ENCODE peak calls at places on chromosome 10, in nine cellular contexts. I is CD4-positive, alpha-beta memory T cell; J is stomach; E is fibroblast of lung; P is neural progenitor cell; V is tibial artery; O is esophagus squamous epithelium; G is cardiac muscle cell; C is ovary. R is an unnamed sample.

GRCh38 chr10:2048337-2048973 is 311.1 kb upstream of the ADARB2 start:
- DNase-seq in G (no peak), V (no peak), J (no peak), P (no peak), I (no peak), O (no peak), C (no peak), E (no peak), R (no peak)

GRCh38 chr10:10959666-10960065 is 58.0 kb upstream of the CELF2 start:
- DNase-seq in G (no peak), J (no peak), P (no peak), V (no peak), E (no peak), C (no peak), O (no peak), I (no peak), R (no peak)

GRCh38 chr10:78211476-78212110 is 177.9 kb downstream of the RPS24 start:
- DNase-seq in G (peak; percentile 64), O (no peak), V (no peak), I (no peak), P (peak; percentile 65), E (peak; percentile 69), J (no peak), C (peak; percentile 69), R (peak; percentile 34)

GRCh38 chr10:14602807-14603538 is 171.7 kb downstream of the FAM107B start:
- DNase-seq in I (no peak), E (peak; percentile 38), P (no peak), J (no peak), O (no peak), V (no peak), G (no peak), C (no peak), R (no peak)

GRCh38 chr10:94274142-94274787 is 88.5 kb downstream of the NOC3L start:
- DNase-seq in V (peak; percentile 73), E (peak; percentile 27), J (no peak), C (peak; percentile 55), I (no peak), G (no peak), P (no peak), O (no peak), R (peak; percentile 78)

GRCh38 chr10:14820775-14821154 is 17.1 kb downstream of the CDNF start:
- DNase-seq in I (no peak), P (no peak), C (no peak), E (no peak), V (no peak), J (no peak), O (no peak), G (no peak), R (no peak)

GRCh38 chr10:69242844-69243212 is 22.7 kb downstream of the HKDC1 start:
- DNase-seq in I (no peak), J (no peak), E (no peak), P (no peak), C (no peak), O (no peak), G (no peak), V (no peak), R (no peak)

GRCh38 chr10:12934777-12935176 is 66.7 kb downstream of the CCDC3 start:
- DNase-seq in C (no peak), O (no peak), G (no peak), E (peak; percentile 38), J (no peak), I (no peak), V (no peak), P (no peak), R (no peak)

GRCh38 chr10:62402503-62402902 is 28.3 kb downstream of the ZNF365 start:
- DNase-seq in J (no peak), E (no peak), C (no peak), V (no peak), G (no peak), O (no peak), I (no peak), P (no peak), R (no peak)

GRCh38 chr10:131195552-131196159 is 115.9 kb downstream of the TCERG1L start:
- DNase-seq in E (no peak), P (no peak), J (peak; percentile 22), C (no peak), O (no peak), I (no peak), V (peak; percentile 45), G (no peak), R (peak; percentile 23)

GRCh38 chr10:110376021-110376773 is 71.5 kb upstream of the SMNDC1 start:
- DNase-seq in E (no peak), I (no peak), P (no peak), V (no peak), C (no peak), G (no peak), O (no peak), J (no peak), R (peak; percentile 79)

GRCh38 chr10:110378019-110378418 is 73.3 kb upstream of the SMNDC1 start:
- DNase-seq in P (no peak), I (no peak), O (no peak), V (no peak), G (no peak), E (no peak), J (no peak), C (no peak), R (no peak)

GRCh38 chr10:110380255-110380654 is 75.5 kb upstream of the SMNDC1 start:
- DNase-seq in V (no peak), J (no peak), C (no peak), E (no peak), O (no peak), I (no peak), P (no peak), G (no peak), R (no peak)

GRCh38 chr10:110379831-110380230 is 75.1 kb upstream of the SMNDC1 start:
- DNase-seq in O (no peak), I (no peak), J (no peak), C (no peak), P (no peak), G (no peak), V (no peak), E (no peak), R (no peak)

GRCh38 chr10:110378533-110379108 is 73.9 kb upstream of the SMNDC1 start:
- DNase-seq in O (no peak), C (no peak), J (no peak), V (no peak), P (no peak), G (no peak), I (no peak), E (no peak), R (no peak)
- H3K4me1 ChIP-seq in O (peaks cover 9% of the 10 kb centered on the region), C (no peaks in the 10 kb centered on the region), J (no peaks in the 10 kb centered on the region), V (no peaks in the 10 kb centered on the region), P (no peaks in the 10 kb centered on the region), G (peaks cover 3% of the 10 kb centered on the region), I (no peaks in the 10 kb centered on the region), E (peaks cover 4% of the 10 kb centered on the region), R (peaks cover 8% of the 10 kb centered on the region)

DNA sequence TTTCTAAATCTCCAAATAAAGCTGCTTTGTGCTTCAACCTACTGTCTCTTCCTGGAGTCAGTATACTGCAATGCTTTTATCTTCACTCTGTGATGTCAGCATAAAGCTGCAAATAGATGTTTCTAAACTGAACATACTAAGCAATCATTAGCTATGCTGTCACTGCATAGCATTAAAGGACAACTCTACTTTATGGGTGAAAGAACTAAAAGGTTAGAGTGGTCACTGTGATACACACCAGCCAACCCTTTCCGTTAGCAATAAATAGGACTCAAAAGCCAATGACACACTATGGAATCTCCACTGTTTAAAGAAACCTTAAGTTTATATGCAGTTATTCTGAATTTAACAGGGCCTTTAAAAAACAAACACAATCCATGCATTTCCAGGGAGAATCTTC is 1.8 kb downstream of the CCDC186 start:
- DNase-seq in P (no peak), C (no peak), I (no peak), O (no peak), V (no peak), E (peak; percentile 27), J (no peak), G (no peak), R (no peak)
- H3K4me3 ChIP-seq in P (peak overlapping the region; percentile 64), C (peak overlapping the region; percentile 97), I (no peak overlapping the region), O (peak overlapping the region; percentile 91), V (peak overlapping the region; percentile 87), E (peak overlapping the region; percentile 82), J (peak overlapping the region; percentile 78), G (peak overlapping the region; percentile 87), R (peak overlapping the region; percentile 78)

DNA sequence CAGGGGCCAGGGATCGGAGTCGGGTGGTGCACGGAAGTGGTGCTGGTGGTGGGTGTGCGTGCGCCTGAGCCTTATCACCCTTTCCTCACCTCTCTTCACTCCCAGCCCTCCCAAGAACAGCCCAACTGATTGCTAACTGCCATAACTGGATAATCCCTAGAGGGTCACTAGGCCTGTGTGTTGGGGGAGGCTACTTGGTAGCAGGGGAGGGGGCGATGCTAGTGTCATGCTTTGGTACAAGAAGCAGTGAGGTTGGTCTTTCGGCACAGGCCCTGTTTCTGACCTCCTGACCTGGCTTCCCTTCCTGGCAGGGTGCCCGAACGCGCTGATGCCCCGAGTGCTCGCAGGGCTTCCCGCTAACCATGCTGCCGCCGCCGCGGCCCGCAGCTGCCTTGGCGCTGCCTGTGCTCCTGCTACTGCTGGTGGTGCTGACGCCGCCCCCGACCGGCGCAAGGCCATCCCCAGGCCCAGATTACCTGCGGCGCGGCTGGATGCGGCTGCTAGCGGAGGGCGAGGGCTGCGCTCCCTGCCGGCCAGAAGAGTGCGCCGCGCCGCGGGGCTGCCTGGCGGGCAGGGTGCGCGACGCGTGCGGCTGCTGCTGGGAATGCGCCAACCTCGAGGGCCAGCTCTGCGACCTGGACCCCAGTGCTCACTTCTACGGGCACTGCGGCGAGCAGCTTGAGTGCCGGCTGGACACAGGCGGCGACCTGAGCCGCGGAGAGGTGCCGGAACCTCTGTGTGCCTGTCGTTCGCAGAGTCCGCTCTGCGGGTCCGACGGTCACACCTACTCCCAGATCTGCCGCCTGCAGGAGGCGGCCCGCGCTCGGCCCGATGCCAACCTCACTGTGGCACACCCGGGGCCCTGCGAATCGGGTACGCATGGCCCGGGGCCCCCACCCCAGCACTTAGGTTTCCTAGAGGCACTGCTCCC is 707 bp downstream of the KAZALD1 start:
- DNase-seq in C (peak; percentile 47), V (peak; percentile 77), E (peak; percentile 44), J (peak; percentile 76), P (peak; percentile 90), G (peak; percentile 88), O (no peak), I (peak; percentile 47), R (peak; percentile 88)
- H3K4me1 ChIP-seq in C (peaks cover 12% of the 10 kb centered on the region), V (peaks cover 64% of the 10 kb centered on the region), E (peaks cover 13% of the 10 kb centered on the region), J (peaks cover 42% of the 10 kb centered on the region), P (peaks cover 39% of the 10 kb centered on the region), G (peaks cover 36% of the 10 kb centered on the region), O (peaks cover 71% of the 10 kb centered on the region), I (peaks cover 44% of the 10 kb centered on the region), R (peaks cover 14% of the 10 kb centered on the region)

GRCh38 chr10:114735946-114736345 is 77.9 kb upstream of the ABLIM1 start:
- DNase-seq in I (no peak), P (no peak), O (no peak), E (no peak), G (no peak), V (no peak), J (no peak), C (no peak), R (no peak)

GRCh38 chr10:114729103-114729659 is 71.1 kb upstream of the ABLIM1 start:
- DNase-seq in J (no peak), P (no peak), V (no peak), C (no peak), I (no peak), E (no peak), G (no peak), O (no peak), R (no peak)

GRCh38 chr10:114728325-114728724 is 70.2 kb upstream of the ABLIM1 start:
- DNase-seq in O (no peak), G (no peak), V (no peak), I (no peak), E (no peak), J (no peak), P (no peak), C (no peak), R (no peak)

GRCh38 chr10:114730291-114730690 is 72.2 kb upstream of the ABLIM1 start:
- DNase-seq in I (no peak), O (no peak), G (no peak), C (no peak), J (no peak), E (no peak), V (no peak), P (no peak), R (no peak)

GRCh38 chr10:114732931-114733330 is 74.9 kb upstream of the ABLIM1 start:
- DNase-seq in G (no peak), E (no peak), C (no peak), J (no peak), P (no peak), O (no peak), V (no peak), I (no peak), R (no peak)
- H3K4me3 ChIP-seq in G (no peak overlapping the region), E (no peak overlapping the region), C (no peak overlapping the region), J (no peak overlapping the region), P (no peak overlapping the region), O (no peak overlapping the region), V (no peak overlapping the region), I (no peak overlapping the region), R (no peak overlapping the region)

R was measured in right cardiac atrium.